ENCODE peak calls at places on chromosomes 12 and 14, in six cellular contexts. One of them, this sample, is unnamed.

GRCh38 chr12:24952389-24952788 is 3.5 kb upstream of the BCAT1 start:
- DNase-seq in K562: no peak
- DNase-seq in GM12878: no peak
- DNase-seq in H1: no peak
- DNase-seq in GM12891: no peak
- DNase-seq in HepG2: no peak
- DNase-seq in this sample: no peak

GRCh38 chr12:75444444-75445136 is 36.0 kb upstream of the GLIPR1 start:
- DNase-seq in K562: no peak
- DNase-seq in GM12878: no peak
- DNase-seq in H1: no peak
- DNase-seq in GM12891: no peak
- DNase-seq in HepG2: peak; percentile 44
- DNase-seq in this sample: no peak

GRCh38 chr12:20214286-20214685 is 154.1 kb upstream of the PDE3A start:
- DNase-seq in K562: no peak
- DNase-seq in GM12878: no peak
- DNase-seq in H1: no peak
- DNase-seq in GM12891: no peak
- DNase-seq in HepG2: no peak
- DNase-seq in this sample: no peak

GRCh38 chr12:25558566-25558965 is 5.5 kb upstream of the LMNTD1 start:
- DNase-seq in K562: no peak
- DNase-seq in GM12878: no peak
- DNase-seq in H1: no peak
- DNase-seq in GM12891: no peak
- DNase-seq in HepG2: no peak
- DNase-seq in this sample: no peak

GRCh38 chr14:97641827-97642226 is 844.6 kb downstream of the VRK1 start:
- DNase-seq in K562: no peak
- DNase-seq in GM12878: no peak
- DNase-seq in H1: no peak
- DNase-seq in GM12891: no peak
- DNase-seq in HepG2: no peak
- DNase-seq in this sample: no peak

GRCh38 chr12:57118711-57119271 is 7.6 kb upstream of the STAT6 start:
- DNase-seq in K562: no peak
- DNase-seq in GM12878: no peak
- DNase-seq in H1: no peak
- DNase-seq in GM12891: no peak
- DNase-seq in HepG2: no peak
- DNase-seq in this sample: no peak

GRCh38 chr14:103085106-103086091 is 1.4 kb downstream of the LBHD2 start:
- DNase-seq in K562: no peak
- DNase-seq in GM12878: no peak
- DNase-seq in H1: no peak
- DNase-seq in GM12891: no peak
- DNase-seq in HepG2: no peak
- DNase-seq in this sample: no peak

GRCh38 chr12:105485321-105485910 is 154.9 kb downstream of the C12orf75 start:
- DNase-seq in K562: no peak
- DNase-seq in GM12878: no peak
- DNase-seq in H1: no peak
- DNase-seq in GM12891: no peak
- DNase-seq in HepG2: no peak
- DNase-seq in this sample: no peak

GRCh38 chr12:26697217-26697616 is 135.8 kb downstream of the ITPR2 start:
- DNase-seq in K562: no peak
- DNase-seq in GM12878: no peak
- DNase-seq in H1: no peak
- DNase-seq in GM12891: no peak
- DNase-seq in HepG2: no peak
- DNase-seq in this sample: no peak

GRCh38 chr12:44589697-44590096 is 286.4 kb downstream of the NELL2 start:
- DNase-seq in K562: no peak
- DNase-seq in GM12878: no peak
- DNase-seq in H1: no peak
- DNase-seq in GM12891: no peak
- DNase-seq in HepG2: no peak
- DNase-seq in this sample: no peak

GRCh38 chr12:42322567-42322966 is 3.3 kb downstream of the ZCRB1 start:
- DNase-seq in K562: no peak
- DNase-seq in GM12878: no peak
- DNase-seq in H1: no peak
- DNase-seq in GM12891: no peak
- DNase-seq in HepG2: no peak
- DNase-seq in this sample: no peak

GRCh38 chr12:49767333-49767732 is 26.0 kb downstream of the TMBIM6 start:
- DNase-seq in K562: no peak
- DNase-seq in GM12878: no peak
- DNase-seq in H1: no peak
- DNase-seq in GM12891: no peak
- DNase-seq in HepG2: no peak
- DNase-seq in this sample: no peak

GRCh38 chr12:131981388-131981787 is 31.6 kb downstream of the EP400 start:
- DNase-seq in K562: no peak
- DNase-seq in GM12878: no peak
- DNase-seq in H1: no peak
- DNase-seq in GM12891: no peak
- DNase-seq in HepG2: no peak
- DNase-seq in this sample: no peak

GRCh38 chr14:104797112-104798044 is 1.8 kb upstream of the AKT1 start:
- DNase-seq in K562: no peak
- DNase-seq in GM12878: no peak
- DNase-seq in H1: no peak
- DNase-seq in GM12891: no peak
- DNase-seq in HepG2: peak; percentile 39
- DNase-seq in this sample: no peak

GRCh38 chr12:95335948-95336347 is 118.3 kb downstream of the VEZT start:
- DNase-seq in K562: no peak
- DNase-seq in GM12878: no peak
- DNase-seq in H1: no peak
- DNase-seq in GM12891: no peak
- DNase-seq in HepG2: peak; percentile 21
- DNase-seq in this sample: no peak

GRCh38 chr14:75794615-75795038 is 133.6 kb downstream of the TTLL5 start:
- DNase-seq in K562: no peak
- DNase-seq in GM12878: no peak
- DNase-seq in H1: no peak
- DNase-seq in GM12891: no peak
- DNase-seq in HepG2: peak; percentile 9
- DNase-seq in this sample: no peak

GRCh38 chr12:58916891-58917570 is 3.3 kb downstream of the LRIG3 start:
- DNase-seq in K562: no peak
- DNase-seq in GM12878: no peak
- DNase-seq in H1: no peak
- DNase-seq in GM12891: no peak
- DNase-seq in HepG2: no peak
- DNase-seq in this sample: no peak

GRCh38 chr12:55847033-55847432 is 4.3 kb upstream of the MMP19 start:
- DNase-seq in K562: no peak
- DNase-seq in GM12878: no peak
- DNase-seq in H1: no peak
- DNase-seq in GM12891: no peak
- DNase-seq in HepG2: no peak
- DNase-seq in this sample: no peak

GRCh38 chr12:107415834-107416233 is 269.8 kb upstream of the PWP1 start:
- DNase-seq in K562: no peak
- DNase-seq in GM12878: no peak
- DNase-seq in H1: no peak
- DNase-seq in GM12891: no peak
- DNase-seq in HepG2: no peak
- DNase-seq in this sample: no peak

GRCh38 chr14:97723834-97724770 is 926.9 kb downstream of the VRK1 start:
- DNase-seq in K562: no peak
- DNase-seq in GM12878: no peak
- DNase-seq in H1: no peak
- DNase-seq in GM12891: no peak
- DNase-seq in HepG2: no peak
- DNase-seq in this sample: no peak

GRCh38 chr12:95881331-95881955 is 22.7 kb downstream of the SNRPF start:
- DNase-seq in K562: no peak
- DNase-seq in GM12878: no peak
- DNase-seq in H1: no peak
- DNase-seq in GM12891: no peak
- DNase-seq in HepG2: no peak
- DNase-seq in this sample: no peak

GRCh38 chr12:31507966-31508365 is 83.0 kb downstream of the DENND5B start:
- DNase-seq in K562: no peak
- DNase-seq in GM12878: no peak
- DNase-seq in H1: no peak
- DNase-seq in GM12891: no peak
- DNase-seq in HepG2: no peak
- DNase-seq in this sample: no peak

GRCh38 chr14:56099081-56099797 is 19.0 kb upstream of the PELI2 start:
- DNase-seq in K562: no peak
- DNase-seq in GM12878: no peak
- DNase-seq in H1: no peak
- DNase-seq in GM12891: no peak
- DNase-seq in HepG2: peak; percentile 3
- DNase-seq in this sample: no peak

GRCh38 chr12:97127061-97127460 is 220.0 kb downstream of the NEDD1 start:
- DNase-seq in K562: no peak
- DNase-seq in GM12878: no peak
- DNase-seq in H1: no peak
- DNase-seq in GM12891: no peak
- DNase-seq in HepG2: no peak
- DNase-seq in this sample: no peak

GRCh38 chr14:36988989-36989388 is 183.4 kb downstream of the SLC25A21 start:
- DNase-seq in K562: no peak
- DNase-seq in GM12878: no peak
- DNase-seq in H1: no peak
- DNase-seq in GM12891: no peak
- DNase-seq in HepG2: no peak
- DNase-seq in this sample: no peak

GRCh38 chr14:105853907-105854599 is 327.7 kb downstream of the TMEM121 start:
- DNase-seq in K562: no peak
- DNase-seq in GM12878: no peak
- DNase-seq in H1: no peak
- DNase-seq in GM12891: no peak
- DNase-seq in HepG2: no peak
- DNase-seq in this sample: no peak

DNA sequence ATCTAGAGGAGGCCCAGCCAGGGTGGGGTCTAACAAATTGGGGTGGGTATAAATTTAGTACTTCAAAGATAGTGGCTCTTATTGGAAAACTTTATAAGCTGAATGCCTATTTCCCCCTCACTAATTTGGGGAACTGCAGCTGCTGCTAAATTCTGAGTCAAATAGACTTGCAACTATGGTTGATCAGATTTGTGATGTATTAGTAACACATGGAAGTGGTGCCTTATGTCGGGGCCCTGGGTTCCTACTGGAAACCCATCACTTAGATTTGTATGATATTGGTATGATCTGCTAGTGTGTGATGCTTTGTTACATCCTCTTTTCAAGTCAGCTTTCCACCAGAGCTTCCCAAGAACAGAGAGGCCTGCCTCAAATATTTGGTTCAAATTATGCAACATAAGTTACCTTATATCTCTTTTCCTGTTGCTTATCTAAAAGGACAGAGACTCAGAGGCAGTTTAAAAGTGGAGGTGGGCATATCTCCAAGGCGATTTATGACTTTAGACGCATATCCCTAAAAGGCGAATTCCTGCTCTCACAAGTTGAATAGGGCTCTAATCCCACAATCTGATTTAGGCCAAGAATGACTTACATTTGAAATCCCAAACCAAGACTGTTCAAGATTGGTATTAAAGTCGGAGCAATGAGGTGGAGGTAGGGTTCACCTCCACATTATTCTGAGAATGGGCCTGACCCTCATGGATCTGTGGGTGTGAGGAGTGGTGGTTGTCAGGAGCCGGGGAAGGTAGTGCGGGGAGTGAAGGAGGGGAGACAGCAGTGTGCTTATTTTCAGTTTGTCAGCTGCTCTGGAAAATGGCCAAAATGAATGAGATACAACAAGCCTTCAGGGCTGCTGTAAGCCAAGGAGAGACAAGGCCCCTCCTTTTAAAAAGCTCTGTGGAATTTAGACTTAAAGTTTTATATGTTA is 425.8 kb downstream of the RAD51B start:
- DNase-seq in K562: peak; percentile 20
- DNase-seq in GM12878: no peak
- DNase-seq in H1: no peak
- DNase-seq in GM12891: no peak
- DNase-seq in HepG2: no peak
- DNase-seq in this sample: no peak
- TF ChIP-seq POLR2A in K562: no peak
- TF ChIP-seq POLR2A in GM12878: no peak
- TF ChIP-seq POLR2A in H1: no peak
- TF ChIP-seq POLR2A in GM12891: no peak
- TF ChIP-seq POLR2A in HepG2: no peak
- TF ChIP-seq POLR2A in this sample: no peak

DNA sequence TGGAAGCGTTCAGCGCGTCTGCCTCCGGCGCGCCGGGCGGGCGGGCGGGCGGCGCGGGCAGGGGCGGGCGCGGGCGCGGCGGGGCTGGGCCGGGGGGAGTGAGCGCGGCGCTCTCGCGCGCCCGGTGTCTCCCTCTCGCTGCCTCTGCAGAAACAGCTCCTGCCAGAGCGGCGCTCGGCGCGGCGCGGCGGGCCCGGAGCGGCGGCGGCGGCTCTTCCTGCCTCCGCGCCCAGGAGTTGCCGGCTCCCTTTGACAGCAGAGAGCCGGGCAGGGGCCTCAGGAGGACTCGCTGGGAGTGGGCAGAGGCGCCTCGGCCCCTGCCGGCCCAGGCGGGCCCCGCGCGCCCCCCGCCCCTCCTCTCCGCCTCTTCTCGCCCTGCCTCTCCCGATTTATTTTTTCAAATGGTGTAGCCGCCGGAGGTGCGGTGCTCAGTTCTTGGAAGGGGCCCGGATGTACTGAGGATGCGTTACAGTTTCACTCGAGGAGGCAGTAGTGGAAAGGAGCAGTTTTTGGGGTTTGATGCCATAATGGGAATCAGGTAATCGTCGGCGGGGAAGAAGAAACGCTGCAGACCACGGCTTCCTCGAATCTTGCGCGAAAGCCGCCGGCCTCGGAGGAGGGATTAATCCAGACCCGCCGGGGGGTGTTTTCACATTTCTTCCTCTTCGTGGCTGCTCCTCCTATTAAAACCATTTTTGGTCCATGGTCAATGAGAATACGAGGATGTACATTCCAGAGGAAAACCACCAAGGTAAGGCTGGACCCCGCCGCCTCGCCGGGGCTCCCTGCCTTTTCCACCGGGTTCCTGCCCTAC is at the start of gene CACNA1C:
- DNase-seq in K562: no peak
- DNase-seq in GM12878: no peak
- DNase-seq in H1: no peak
- DNase-seq in GM12891: peak; percentile 51
- DNase-seq in HepG2: no peak
- DNase-seq in this sample: no peak
- TF ChIP-seq TAF1 in K562: no peak
- TF ChIP-seq TAF1 in GM12878: no peak
- TF ChIP-seq TAF1 in H1: no peak
- TF ChIP-seq TAF1 in GM12891: no peak
- TF ChIP-seq TAF1 in HepG2: no peak
- TF ChIP-seq TAF1 in this sample: no peak

GRCh38 chr14:76929927-76930326 is 98.6 kb downstream of the IRF2BPL start:
- DNase-seq in K562: peak; percentile 19
- DNase-seq in GM12878: no peak
- DNase-seq in H1: no peak
- DNase-seq in GM12891: no peak
- DNase-seq in HepG2: no peak
- DNase-seq in this sample: no peak
- TF ChIP-seq POLR2AphosphoS5 in K562: no peak
- TF ChIP-seq POLR2AphosphoS5 in GM12878: no peak
- TF ChIP-seq POLR2AphosphoS5 in H1: no peak
- TF ChIP-seq POLR2AphosphoS5 in GM12891: no peak
- TF ChIP-seq POLR2AphosphoS5 in HepG2: no peak
- TF ChIP-seq POLR2AphosphoS5 in this sample: no peak

GRCh38 chr12:9064815-9065606 is 50.7 kb downstream of the A2M start:
- DNase-seq in K562: no peak
- DNase-seq in GM12878: no peak
- DNase-seq in H1: peak; percentile 53
- DNase-seq in GM12891: no peak
- DNase-seq in HepG2: peak; percentile 77
- DNase-seq in this sample: no peak
- TF ChIP-seq POLR2A in K562: no peak
- TF ChIP-seq POLR2A in GM12878: no peak
- TF ChIP-seq POLR2A in H1: no peak
- TF ChIP-seq POLR2A in GM12891: no peak
- TF ChIP-seq POLR2A in HepG2: peak; percentile 71
- TF ChIP-seq POLR2A in this sample: no peak